ENCODE peak calls at places on chromosomes 3 and 15, in seven cellular contexts. B is transverse colon, W is stomach, J is H1, H is ovary, M is tibial nerve, E is A549. I is an unnamed sample. For H3K4me1, the result is how much of the 10 kb centered on the place peaks cover.

GRCh38 chr3:21599890-21600289 is 151.1 kb downstream of the ZNF385D start:
- DNase-seq in B (no peak), W (no peak), J (no peak), H (no peak), M (no peak), E (no peak), I (no peak)

GRCh38 chr15:67307889-67308597 is 53.5 kb downstream of the IQCH start:
- DNase-seq in B (no peak), W (no peak), J (no peak), H (no peak), M (no peak), E (no peak), I (no peak)

GRCh38 chr15:23797747-23798157 is 110.6 kb upstream of the NDN start:
- DNase-seq in B (no peak), W (no peak), J (no peak), H (no peak), M (no peak), E (no peak), I (no peak)

GRCh38 chr15:98881526-98882517 is 125.8 kb downstream of the PGPEP1L start:
- DNase-seq in B (no peak), W (no peak), J (no peak), H (peak), M (no peak), E (peak), I (no peak)

GRCh38 chr15:40852529-40852928 is 8.7 kb downstream of the SPINT1 start:
- DNase-seq in B (peak), W (no peak), J (no peak), H (no peak), M (no peak), E (no peak), I (no peak)

GRCh38 chr3:152671998-152672649 is 162.8 kb upstream of the P2RY1 start:
- DNase-seq in B (no peak), W (no peak), J (no peak), H (no peak), M (no peak), E (no peak), I (no peak)

GRCh38 chr3:71393093-71393492 is 190.4 kb downstream of the FOXP1 start:
- DNase-seq in B (no peak), W (no peak), J (no peak), H (no peak), M (no peak), E (no peak), I (no peak)

GRCh38 chr3:15215996-15216395 is 9.9 kb downstream of the CAPN7 start:
- DNase-seq in B (no peak), W (no peak), J (no peak), H (no peak), M (no peak), E (no peak), I (no peak)

GRCh38 chr15:101543431-101543830 is 53.9 kb upstream of the PCSK6 start:
- DNase-seq in B (no peak), W (no peak), J (no peak), H (no peak), M (no peak), E (no peak), I (peak)

DNA sequence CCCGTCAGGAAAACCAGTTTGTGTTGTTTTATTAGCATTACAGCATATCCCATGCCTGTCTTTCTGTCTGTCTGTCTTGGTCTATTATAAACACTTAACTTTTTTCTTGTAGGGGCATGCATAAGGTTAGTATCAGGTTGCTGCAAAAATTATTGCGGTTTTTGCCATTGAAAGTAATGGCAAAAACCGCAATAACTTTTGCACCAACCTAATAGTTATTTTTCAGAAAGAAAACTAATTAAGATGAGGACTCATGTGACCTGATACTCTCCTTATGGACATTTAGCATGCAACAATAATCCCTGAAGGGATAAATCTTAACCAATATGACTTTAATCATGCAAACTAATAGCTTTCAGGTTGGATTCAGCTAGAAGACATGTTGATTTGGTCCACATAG is 326.7 kb upstream of the SUCLG2 start:
- DNase-seq in B (no peak), W (no peak), J (no peak), H (no peak), M (no peak), E (no peak), I (no peak)
- H3K4me1 ChIP-seq in B (under half), W (under half), J (under half), H (under half), M (under half), E (under half), I (under half)

GRCh38 chr3:77535116-77535515 is 495.2 kb downstream of the ROBO2 start:
- DNase-seq in B (no peak), W (no peak), J (no peak), H (no peak), M (no peak), E (no peak), I (no peak)
- TF ChIP-seq EP300 in B (no peak), W (no peak), J (no peak), H (no peak), M (no peak), E (no peak), I (no peak)

GRCh38 chr3:196513697-196514349 is 1.3 kb downstream of the SMCO1 start:
- DNase-seq in B (no peak), W (no peak), J (no peak), H (no peak), M (no peak), E (no peak), I (no peak)

GRCh38 chr3:196517919-196518318 is 2.8 kb upstream of the SMCO1 start:
- DNase-seq in B (no peak), W (peak), J (no peak), H (no peak), M (no peak), E (no peak), I (no peak)

GRCh38 chr3:196517142-196517808 is 2.1 kb upstream of the SMCO1 start:
- DNase-seq in B (no peak), W (no peak), J (no peak), H (no peak), M (no peak), E (no peak), I (no peak)

GRCh38 chr3:196514350-196514716 is 813 bp downstream of the SMCO1 start:
- DNase-seq in B (no peak), W (no peak), J (no peak), H (no peak), M (no peak), E (no peak), I (no peak)

GRCh38 chr3:196514913-196515621 is at the start of gene SMCO1:
- DNase-seq in B (no peak), W (no peak), J (no peak), H (no peak), M (no peak), E (no peak), I (no peak)
- H3K4me1 ChIP-seq in B (under half), W (under half), J (under half), H (under half), M (under half), E (under half), I (under half)

GRCh38 chr3:124599779-124600693 is 130.2 kb upstream of the UMPS start:
- DNase-seq in B (peak), W (no peak), J (no peak), H (no peak), M (no peak), E (peak), I (no peak)
- TF ChIP-seq EP300 in B (no peak), W (no peak), J (no peak), H (no peak), M (no peak), E (no peak), I (no peak)

GRCh38 chr15:35693887-35694286 is 147.9 kb upstream of the DPH6 start:
- DNase-seq in B (no peak), W (no peak), J (no peak), H (no peak), M (no peak), E (no peak), I (no peak)

GRCh38 chr15:35692256-35692867 is 146.4 kb upstream of the DPH6 start:
- DNase-seq in B (no peak), W (no peak), J (no peak), H (no peak), M (no peak), E (no peak), I (no peak)

GRCh38 chr15:35693286-35693685 is 147.3 kb upstream of the DPH6 start:
- DNase-seq in B (no peak), W (no peak), J (no peak), H (no peak), M (no peak), E (no peak), I (no peak)

GRCh38 chr15:35696767-35697231 is 150.8 kb upstream of the DPH6 start:
- DNase-seq in B (no peak), W (no peak), J (no peak), H (no peak), M (no peak), E (peak), I (no peak)

DNA sequence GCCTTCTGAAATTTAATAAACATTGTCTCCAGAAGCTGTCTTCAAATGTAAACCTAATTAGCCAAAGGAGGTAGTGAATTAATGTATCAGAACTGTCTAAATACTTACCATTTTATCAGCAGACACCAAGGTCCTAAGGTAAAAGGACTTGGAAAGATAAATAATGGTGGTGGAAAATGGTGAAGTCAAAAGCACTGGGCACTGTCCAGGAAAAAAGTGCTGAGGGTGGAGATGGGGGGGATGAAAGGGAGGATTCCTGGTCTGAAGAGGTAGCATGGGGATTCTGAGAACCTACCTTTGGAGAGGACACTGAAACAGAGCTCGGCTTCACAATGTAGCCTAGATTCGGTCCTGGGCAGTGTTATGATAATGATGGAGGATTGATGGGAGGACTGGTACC is 149.0 kb upstream of the DPH6 start:
- DNase-seq in B (no peak), W (no peak), J (no peak), H (no peak), M (no peak), E (no peak), I (no peak)
- H3K4me1 ChIP-seq in B (under half), W (half or more), J (under half), H (under half), M (under half), E (under half), I (under half)